ENCODE peak calls at places on chromosomes 1 and 21, in ten cellular contexts. F is tibial nerve, Z is transverse colon, H is A549, D is ovary, A is K562, K is GM12878, X is stomach, U is upper lobe of left lung, T is SK-N-SH. I is an unnamed sample.

GRCh38 chr1:197391303-197392226 is 123.5 kb downstream of the CRB1 start:
- DNase-seq in F (no peak), Z (no peak), H (no peak), D (no peak), A (no peak), K (no peak), X (no peak), U (no peak), T (no peak), I (no peak)

GRCh38 chr1:204391629-204392028 is 20.0 kb downstream of the PPP1R15B start:
- DNase-seq in F (no peak), Z (no peak), H (no peak), D (no peak), A (no peak), K (no peak), X (no peak), U (no peak), T (no peak), I (no peak)

GRCh38 chr1:92995420-92996130 is 34.3 kb upstream of the DIPK1A start:
- DNase-seq in F (no peak), Z (peak), H (no peak), D (no peak), A (no peak), K (no peak), X (peak), U (no peak), T (no peak), I (no peak)

GRCh38 chr1:16138772-16139221 is 17.1 kb downstream of the EPHA2 start:
- DNase-seq in F (no peak), Z (no peak), H (no peak), D (no peak), A (no peak), K (no peak), X (no peak), U (no peak), T (no peak), I (no peak)

GRCh38 chr1:47523812-47524170 is 85.9 kb downstream of the FOXD2 start:
- DNase-seq in F (no peak), Z (no peak), H (no peak), D (no peak), A (no peak), K (no peak), X (no peak), U (no peak), T (no peak), I (no peak)

GRCh38 chr1:214473392-214473791 is 78.0 kb downstream of the PTPN14 start:
- DNase-seq in F (no peak), Z (no peak), H (no peak), D (no peak), A (no peak), K (no peak), X (no peak), U (no peak), T (no peak), I (no peak)

GRCh38 chr21:17699524-17700189 is 87.0 kb upstream of the BTG3 start:
- DNase-seq in F (no peak), Z (no peak), H (no peak), D (no peak), A (no peak), K (peak), X (no peak), U (no peak), T (no peak), I (no peak)

GRCh38 chr1:153030895-153031294 is at the start of gene SPRR1B:
- DNase-seq in F (no peak), Z (no peak), H (no peak), D (no peak), A (no peak), K (no peak), X (no peak), U (no peak), T (no peak), I (no peak)

GRCh38 chr1:39391741-39392679 is 99.4 kb upstream of the BMP8A start:
- DNase-seq in F (peak), Z (no peak), H (peak), D (no peak), A (no peak), K (no peak), X (no peak), U (no peak), T (no peak), I (no peak)

GRCh38 chr1:66690666-66691381 is 61.4 kb upstream of the DYNLT5 start:
- DNase-seq in F (no peak), Z (no peak), H (no peak), D (no peak), A (no peak), K (no peak), X (no peak), U (no peak), T (no peak), I (no peak)

DNA sequence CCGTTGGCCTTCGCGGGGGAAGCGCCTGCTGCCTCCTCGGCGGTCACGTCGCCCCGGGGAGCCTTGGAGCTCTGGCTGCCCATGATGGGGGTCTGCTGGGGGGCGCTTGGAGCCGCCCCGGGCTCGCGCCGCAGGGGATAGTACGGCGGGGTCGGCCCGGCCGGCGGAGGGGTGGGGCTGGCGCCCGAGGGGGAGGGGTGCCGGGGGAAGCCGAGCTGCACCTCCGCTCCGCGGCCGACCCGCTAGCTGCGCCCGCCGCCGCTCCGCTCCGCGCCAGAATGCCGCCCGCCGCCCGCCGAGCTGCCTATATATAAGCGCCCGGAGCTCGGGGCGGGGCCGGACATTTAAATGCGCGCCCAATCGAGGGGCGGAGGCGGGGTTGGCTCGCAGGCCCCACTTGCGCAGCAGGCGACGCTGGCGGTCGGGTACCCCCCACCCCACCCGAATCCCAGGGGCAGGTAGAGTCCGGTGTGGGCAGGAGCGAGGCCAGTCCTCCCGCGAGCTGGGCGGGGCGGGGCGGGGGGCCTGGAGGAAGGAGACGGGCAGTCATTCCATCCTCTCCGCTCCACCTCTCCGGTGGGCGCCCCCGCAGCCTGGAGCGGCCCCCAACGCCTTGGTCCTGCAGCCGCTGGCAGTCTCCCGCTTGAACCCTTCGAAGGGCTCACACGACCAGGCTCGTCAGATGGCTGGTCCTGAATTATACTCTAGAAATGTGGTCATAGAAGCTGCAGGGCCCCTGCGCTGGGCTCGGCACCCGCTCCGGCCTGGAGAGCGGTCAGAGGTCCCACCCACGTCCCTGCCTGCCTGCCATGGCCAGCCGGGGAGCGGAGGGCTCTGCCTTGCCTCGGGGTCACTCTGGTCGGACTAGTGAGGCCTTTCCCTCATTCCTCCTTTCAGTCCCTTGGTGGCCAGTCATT is at the start of gene MARCKSL1:
- DNase-seq in F (peak), Z (peak), H (peak), D (peak), A (peak), K (no peak), X (peak), U (peak), T (peak), I (peak)
- TF ChIP-seq EP300 in F (no peak), Z (no peak), H (no peak), D (no peak), A (no peak), K (no peak), X (no peak), U (no peak), T (no peak), I (no peak)

GRCh38 chr1:24605534-24606295 is 37.4 kb upstream of the SRRM1 start:
- DNase-seq in F (no peak), Z (no peak), H (no peak), D (no peak), A (no peak), K (no peak), X (no peak), U (no peak), T (no peak), I (no peak)
- TF ChIP-seq EP300 in F (no peak), Z (no peak), H (no peak), D (no peak), A (no peak), K (no peak), X (no peak), U (no peak), T (no peak), I (no peak)

GRCh38 chr1:30790850-30791778 is 33.5 kb upstream of the LAPTM5 start:
- DNase-seq in F (no peak), Z (no peak), H (no peak), D (no peak), A (no peak), K (peak), X (no peak), U (no peak), T (no peak), I (no peak)
- TF ChIP-seq EP300 in F (no peak), Z (no peak), H (no peak), D (no peak), A (no peak), K (no peak), X (no peak), U (no peak), T (no peak), I (no peak)

GRCh38 chr21:42463861-42464515 is 32.0 kb downstream of the RSPH1 start:
- DNase-seq in F (no peak), Z (peak), H (no peak), D (no peak), A (no peak), K (no peak), X (peak), U (no peak), T (no peak), I (no peak)

GRCh38 chr21:42467613-42467983 is 28.4 kb downstream of the RSPH1 start:
- DNase-seq in F (no peak), Z (no peak), H (no peak), D (no peak), A (no peak), K (no peak), X (no peak), U (no peak), T (no peak), I (no peak)

GRCh38 chr21:42461881-42462877 is 33.8 kb downstream of the RSPH1 start:
- DNase-seq in F (no peak), Z (peak), H (no peak), D (no peak), A (peak), K (no peak), X (peak), U (no peak), T (no peak), I (no peak)

GRCh38 chr21:42466700-42467612 is 29.1 kb downstream of the RSPH1 start:
- DNase-seq in F (no peak), Z (peak), H (no peak), D (no peak), A (peak), K (no peak), X (no peak), U (no peak), T (no peak), I (no peak)

DNA sequence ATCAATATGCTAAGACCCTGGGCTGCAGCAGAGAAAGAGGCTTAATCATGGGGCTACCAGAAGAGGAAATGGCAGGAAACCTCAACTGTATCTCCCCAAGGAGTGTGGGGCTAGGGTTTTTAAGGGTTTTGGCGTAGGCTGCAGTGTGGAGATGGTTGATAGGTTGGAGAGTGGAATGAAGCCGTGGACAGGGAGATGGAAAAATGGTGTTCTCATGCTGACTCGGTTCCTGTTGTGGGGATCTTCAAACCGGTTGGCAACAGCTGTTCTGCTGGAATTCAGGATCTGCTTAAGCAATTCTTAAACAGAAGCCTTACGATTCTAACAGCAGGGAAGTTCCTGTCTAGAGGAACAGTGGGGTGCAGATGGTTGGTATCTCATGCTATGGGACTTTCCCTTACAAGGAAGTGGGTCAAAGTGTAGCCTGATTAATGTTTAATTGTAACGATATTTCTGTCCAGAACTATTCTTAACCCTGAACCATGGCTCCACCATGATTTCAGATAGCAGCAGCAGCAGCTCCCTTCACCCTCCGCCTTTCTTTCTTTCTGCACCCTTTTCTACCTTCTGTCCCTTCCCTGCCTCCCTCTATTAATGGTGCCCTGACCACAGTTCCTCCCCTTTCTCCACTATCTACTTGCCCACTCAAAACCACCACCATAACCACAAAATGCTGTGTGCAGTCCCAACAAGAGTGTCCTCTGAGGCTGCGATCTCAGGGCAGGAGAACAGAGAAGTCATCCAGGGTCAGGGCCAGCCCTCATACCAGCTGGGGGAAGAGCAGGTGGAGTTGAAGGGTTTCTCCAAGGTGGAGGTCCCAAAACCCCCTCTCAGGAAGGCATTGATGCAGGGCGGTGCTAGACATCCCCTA is 30.8 kb downstream of the RSPH1 start:
- DNase-seq in F (no peak), Z (peak), H (no peak), D (no peak), A (peak), K (peak), X (peak), U (no peak), T (no peak), I (no peak)
- TF ChIP-seq EP300 in F (no peak), Z (no peak), H (no peak), D (no peak), A (peak), K (no peak), X (no peak), U (no peak), T (no peak), I (no peak)

DNA sequence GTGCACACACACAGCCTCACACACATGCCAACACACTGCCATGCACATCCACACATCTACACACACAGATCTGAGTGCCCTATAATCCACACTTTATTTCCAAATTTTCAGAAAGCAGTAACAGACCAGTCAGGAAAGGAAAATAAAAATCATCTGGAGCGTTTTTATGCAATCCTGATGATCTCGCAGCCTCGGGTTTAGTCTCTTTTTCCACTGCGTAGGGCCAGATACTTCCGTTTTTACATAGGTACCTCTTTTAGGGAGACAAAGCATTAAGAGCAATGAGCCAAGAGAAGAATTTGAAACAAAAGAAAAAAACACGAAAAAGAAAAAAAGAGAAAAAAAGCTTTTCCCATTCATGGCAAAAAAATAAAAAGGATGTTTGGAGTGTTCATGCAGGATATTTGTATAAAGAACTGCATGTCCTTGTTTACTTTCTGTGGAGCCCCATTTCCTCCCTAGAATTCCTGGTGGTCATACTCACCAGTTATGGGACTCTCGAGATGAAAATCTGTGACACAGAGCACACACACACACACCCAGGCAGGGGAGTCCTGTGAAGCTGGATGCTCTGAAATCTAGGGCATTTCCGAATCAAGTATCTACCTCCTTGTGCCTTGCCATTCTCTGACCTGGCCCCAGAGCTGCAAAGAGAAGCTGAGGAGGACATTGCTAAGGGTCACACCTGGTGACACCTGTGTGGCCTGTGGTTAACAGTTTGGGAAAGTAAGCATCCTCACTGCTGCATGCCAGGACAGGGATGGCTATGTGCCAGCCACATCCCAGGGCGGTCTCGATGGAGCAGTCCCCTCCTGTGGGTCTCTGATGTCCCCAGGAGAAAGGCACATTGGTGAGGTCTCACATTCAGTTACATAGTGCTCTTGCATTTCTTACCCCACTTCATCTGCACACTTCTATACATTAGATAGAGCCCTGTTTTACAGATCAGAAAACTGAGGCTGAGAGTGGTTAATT is 83.6 kb downstream of the RUNX1 start:
- DNase-seq in F (no peak), Z (no peak), H (no peak), D (no peak), A (no peak), K (no peak), X (no peak), U (no peak), T (no peak), I (no peak)
- TF ChIP-seq EP300 in F (no peak), Z (no peak), H (no peak), D (no peak), A (no peak), K (no peak), X (no peak), U (no peak), T (no peak), I (no peak)

GRCh38 chr21:45544449-45545235 is 2.4 kb upstream of the SLC19A1 start:
- DNase-seq in F (no peak), Z (no peak), H (no peak), D (peak), A (no peak), K (no peak), X (peak), U (no peak), T (no peak), I (peak)
- TF ChIP-seq EP300 in F (no peak), Z (no peak), H (no peak), D (no peak), A (no peak), K (no peak), X (no peak), U (no peak), T (no peak), I (no peak)

DNA sequence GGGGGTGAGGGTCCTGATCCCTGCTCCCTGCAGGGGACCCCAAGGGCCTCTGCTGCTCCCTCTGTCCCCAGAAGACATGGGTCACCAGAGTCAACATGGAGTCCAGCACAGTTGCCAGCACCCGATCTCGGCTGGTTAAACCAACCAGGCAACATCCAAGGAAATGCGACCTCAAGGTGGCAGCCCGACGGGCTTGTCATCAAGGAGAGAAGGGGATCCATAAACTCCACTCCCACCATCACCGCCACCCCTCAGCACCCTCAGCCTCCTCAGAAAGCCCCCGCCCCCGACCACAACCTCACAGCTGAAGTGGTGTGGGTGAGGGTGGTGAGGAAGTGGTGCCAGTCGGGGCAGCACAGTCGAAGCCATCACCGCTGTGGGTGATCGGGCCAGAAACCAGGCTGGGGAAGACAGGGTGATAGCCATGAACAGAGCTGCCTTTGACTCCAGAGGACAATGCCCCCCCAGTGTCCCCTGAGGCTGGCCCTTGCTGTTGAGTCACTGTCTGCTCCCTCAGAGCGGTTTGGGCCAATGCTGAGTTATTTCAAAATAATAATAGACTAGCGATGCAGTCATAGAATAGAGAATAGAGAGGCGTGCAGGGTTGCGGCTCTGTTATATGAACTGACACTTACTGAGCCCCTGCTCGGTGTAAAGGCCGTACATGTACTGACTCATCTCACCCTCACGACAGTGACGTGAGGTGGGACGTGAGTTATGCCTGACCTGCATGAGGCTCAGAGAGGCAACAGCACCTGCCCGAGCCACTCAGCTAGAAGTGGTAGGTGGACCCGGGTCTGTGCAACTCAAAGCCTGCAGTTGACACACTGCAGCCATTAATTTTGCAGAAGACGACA is 88.7 kb upstream of the IFFO2 start:
- DNase-seq in F (no peak), Z (no peak), H (no peak), D (peak), A (no peak), K (no peak), X (no peak), U (no peak), T (peak), I (no peak)
- TF ChIP-seq EP300 in F (no peak), Z (no peak), H (no peak), D (no peak), A (no peak), K (no peak), X (no peak), U (no peak), T (no peak), I (no peak)